ENCODE peak calls at places on chromosomes 16 and 17, in nine cellular contexts. V is H7, O is HepG2, R is mammary epithelial cell, W is aorta, T is IMR-90, Z is fibroblast of lung, X is GM23248, B is WERI-Rb-1. D is an unnamed sample.

GRCh38 chr16:67648088-67648763 is 3.3 kb downstream of the CARMIL2 start:
- DNase-seq in X (no peak), O (no peak), V (peak; percentile 65), W (no peak), R (no peak), Z (no peak), T (no peak), B (no peak), D (no peak)

GRCh38 chr17:63140255-63140654 is 174.2 kb downstream of the TANC2 start:
- DNase-seq in Z (peak; percentile 67), R (no peak), O (no peak), W (peak; percentile 50), T (peak; percentile 58), X (peak; percentile 28), B (no peak), V (no peak), D (no peak)

GRCh38 chr16:11497851-11498289 is 88.8 kb downstream of the LITAF start:
- DNase-seq in O (peak; percentile 75), W (no peak), V (no peak), X (peak; percentile 63), R (peak; percentile 66), B (peak; percentile 45), Z (peak; percentile 39), T (peak; percentile 39), D (no peak)

GRCh38 chr17:44004761-44005526 is 522 bp downstream of the NAGS start:
- DNase-seq in W (peak; percentile 51), Z (no peak), O (no peak), V (peak; percentile 79), X (peak; percentile 45), T (no peak), B (no peak), R (no peak), D (no peak)

GRCh38 chr16:86996081-86996480 is 321.1 kb downstream of the C16orf95 start:
- DNase-seq in R (no peak), B (no peak), V (no peak), O (no peak), W (no peak), T (no peak), Z (no peak), X (no peak), D (no peak)

GRCh38 chr16:22077700-22078313 is 14.5 kb upstream of the VWA3A start:
- DNase-seq in X (peak; percentile 76), R (peak; percentile 37), W (peak; percentile 68), O (peak; percentile 62), V (peak; percentile 65), T (peak; percentile 60), Z (peak; percentile 74), B (peak; percentile 58), D (peak; percentile 62)

GRCh38 chr17:74283371-74283673 is 9.3 kb downstream of the DNAI2 start:
- DNase-seq in Z (no peak), T (no peak), B (no peak), R (no peak), W (no peak), O (no peak), V (no peak), X (no peak), D (peak; percentile 3)

GRCh38 chr16:66660422-66661209 is 35.9 kb downstream of the CMTM4 start:
- DNase-seq in R (peak; percentile 85), T (peak; percentile 84), X (peak; percentile 94), O (peak; percentile 84), V (peak; percentile 66), B (peak; percentile 73), Z (peak; percentile 74), W (peak; percentile 81), D (no peak)

GRCh38 chr17:42906772-42907171 is 6.2 kb downstream of the G6PC1 start:
- DNase-seq in T (no peak), V (no peak), R (no peak), Z (no peak), B (no peak), W (no peak), X (no peak), O (no peak), D (no peak)

GRCh38 chr16:22813946-22814325 is at the start of gene HS3ST2:
- DNase-seq in R (peak; percentile 82), X (peak; percentile 59), W (peak; percentile 59), V (peak; percentile 91), O (no peak), T (no peak), Z (no peak), B (peak; percentile 70), D (no peak)

GRCh38 chr16:9836118-9836736 is 346.0 kb downstream of the GRIN2A start:
- DNase-seq in B (no peak), W (no peak), X (peak; percentile 50), T (no peak), Z (peak; percentile 12), R (no peak), O (no peak), V (no peak), D (no peak)

GRCh38 chr17:74957935-74958549 is 14.5 kb downstream of the HID1 start:
- DNase-seq in W (peak; percentile 79), T (peak; percentile 28), Z (peak; percentile 40), O (peak; percentile 41), V (peak; percentile 96), R (peak; percentile 28), X (peak; percentile 56), B (peak; percentile 90), D (peak; percentile 95)

GRCh38 chr16:57384248-57385070 is 12.2 kb downstream of the CX3CL1 start:
- DNase-seq in O (no peak), B (no peak), W (peak; percentile 42), V (peak; percentile 23), X (no peak), Z (no peak), T (no peak), R (no peak), D (no peak)

GRCh38 chr16:57865746-57866528 is 63.6 kb upstream of the KIFC3 start:
- DNase-seq in V (no peak), B (no peak), X (no peak), W (no peak), R (peak; percentile 76), Z (no peak), O (no peak), T (no peak), D (no peak)

GRCh38 chr17:75238684-75239191 is 22.7 kb downstream of the GGA3 start:
- DNase-seq in X (peak; percentile 81), W (no peak), R (peak; percentile 46), V (peak; percentile 92), T (peak; percentile 69), O (peak; percentile 74), Z (peak; percentile 72), B (peak; percentile 81), D (peak; percentile 74)

GRCh38 chr16:62549875-62550274 is 513.6 kb upstream of the CDH8 start:
- DNase-seq in B (no peak), Z (no peak), R (no peak), X (no peak), T (no peak), W (no peak), V (no peak), O (no peak), D (no peak)

GRCh38 chr17:49024523-49024922 is 27.3 kb downstream of the IGF2BP1 start:
- DNase-seq in X (no peak), Z (no peak), T (no peak), W (no peak), R (no peak), O (no peak), V (no peak), B (no peak), D (no peak)

GRCh38 chr17:2396192-2396567 is 4.7 kb downstream of the MNT start:
- DNase-seq in O (no peak), B (no peak), T (no peak), W (no peak), X (no peak), V (no peak), R (no peak), Z (no peak), D (no peak)

GRCh38 chr16:65441501-65441900 is 319.6 kb upstream of the CDH11 start:
- DNase-seq in Z (no peak), X (no peak), R (no peak), T (no peak), O (no peak), W (no peak), V (no peak), B (no peak), D (no peak)

GRCh38 chr16:22311520-22311919 is 14.3 kb downstream of the POLR3E start:
- DNase-seq in O (no peak), Z (no peak), T (no peak), V (no peak), B (no peak), W (no peak), R (no peak), X (no peak), D (no peak)

GRCh38 chr17:35257080-35257701 is 14.3 kb downstream of the SLFN5 start:
- DNase-seq in W (no peak), O (peak; percentile 7), X (no peak), B (no peak), V (no peak), T (peak; percentile 41), Z (peak; percentile 84), R (peak; percentile 88), D (peak; percentile 79)

GRCh38 chr17:57868007-57868774 is 18.3 kb upstream of the MRPS23 start:
- DNase-seq in X (peak; percentile 92), V (peak; percentile 94), W (peak; percentile 92), B (peak; percentile 100), T (peak; percentile 94), O (peak; percentile 59), Z (peak; percentile 94), R (peak; percentile 92), D (peak; percentile 89)

GRCh38 chr16:71648921-71649320 is 22.9 kb downstream of the MARVELD3 start:
- DNase-seq in R (no peak), O (peak; percentile 31), W (no peak), V (peak; percentile 68), X (peak; percentile 18), Z (no peak), B (no peak), T (no peak), D (no peak)
- H3K36me3 ChIP-seq in R (peaks cover 14% of the 10 kb centered on the region), O (peaks cover 13% of the 10 kb centered on the region), W (peaks cover 7% of the 10 kb centered on the region), V (peaks cover 8% of the 10 kb centered on the region), X (peaks cover 21% of the 10 kb centered on the region), Z (peaks cover 6% of the 10 kb centered on the region), B (peaks cover 35% of the 10 kb centered on the region), T (peaks cover 35% of the 10 kb centered on the region), D (no peaks in the 10 kb centered on the region)

GRCh38 chr16:24139282-24139681 is 116.9 kb upstream of the CACNG3 start:
- DNase-seq in Z (no peak), V (peak; percentile 69), R (peak; percentile 2), O (no peak), W (no peak), B (no peak), T (no peak), X (no peak), D (no peak)
- H3K36me3 ChIP-seq in Z (no peaks in the 10 kb centered on the region), V (no peaks in the 10 kb centered on the region), R (no peaks in the 10 kb centered on the region), O (no peaks in the 10 kb centered on the region), W (no peaks in the 10 kb centered on the region), B (no peaks in the 10 kb centered on the region), T (no peaks in the 10 kb centered on the region), X (no peaks in the 10 kb centered on the region), D (no peaks in the 10 kb centered on the region)

GRCh38 chr16:27486344-27486743 is 63.4 kb downstream of the GTF3C1 start:
- DNase-seq in R (no peak), Z (no peak), B (no peak), W (no peak), O (no peak), V (no peak), T (no peak), X (no peak), D (no peak)
- H3K36me3 ChIP-seq in R (peaks cover 42% of the 10 kb centered on the region), Z (peaks cover 50% of the 10 kb centered on the region), B (peaks cover 98% of the 10 kb centered on the region), W (peaks cover 11% of the 10 kb centered on the region), O (peaks cover 74% of the 10 kb centered on the region), V (peaks cover 65% of the 10 kb centered on the region), T (peaks cover 85% of the 10 kb centered on the region), X (peaks cover 44% of the 10 kb centered on the region), D (peaks cover 62% of the 10 kb centered on the region)

DNA sequence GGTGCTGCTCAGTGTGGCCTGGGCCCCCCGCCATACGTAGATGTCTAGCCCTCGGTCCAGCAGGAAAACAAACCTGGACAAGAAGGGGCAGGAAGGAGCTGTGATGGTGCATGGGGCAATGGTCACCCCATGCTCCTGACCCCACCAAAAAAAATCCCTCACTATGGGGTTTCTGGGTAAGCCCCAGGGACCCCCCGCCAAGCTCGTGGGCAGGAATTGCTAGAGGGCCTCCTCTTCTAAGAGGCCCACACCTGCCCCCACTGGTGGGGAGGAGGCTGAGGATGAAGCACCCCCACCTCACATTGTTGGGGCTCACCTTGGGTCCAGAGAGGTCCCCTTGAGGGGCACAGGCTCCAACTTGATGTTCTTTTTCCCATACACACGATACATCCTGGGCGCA is 9.7 kb downstream of the FLII start:
- DNase-seq in X (no peak), O (no peak), W (no peak), B (no peak), Z (no peak), V (no peak), R (no peak), T (no peak), D (no peak)
- H3K36me3 ChIP-seq in X (peaks cover 43% of the 10 kb centered on the region), O (peaks cover 42% of the 10 kb centered on the region), W (peaks cover 3% of the 10 kb centered on the region), B (peaks cover 69% of the 10 kb centered on the region), Z (peaks cover 65% of the 10 kb centered on the region), V (peaks cover 41% of the 10 kb centered on the region), R (peaks cover 28% of the 10 kb centered on the region), T (peaks cover 84% of the 10 kb centered on the region), D (peaks cover 13% of the 10 kb centered on the region)

D was measured in pancreas.